ENCODE peak calls at places on chromosomes 4 and X, in ten cellular contexts. Z, T, P, B, K, V, W, S, Q and C are unnamed samples.

GRCh38 chrX:110042521-110042920 is 39.6 kb downstream of the TMEM164 start:
- DNase-seq in Z (no peak), T (no peak), P (no peak), B (no peak), K (no peak), V (no peak), W (no peak), S (no peak), Q (no peak), C (no peak)

GRCh38 chr4:38230821-38231583 is 270.8 kb downstream of the PTTG2 start:
- DNase-seq in Z (no peak), T (no peak), P (no peak), B (no peak), K (no peak), V (no peak), W (no peak), S (no peak), Q (no peak), C (no peak)

GRCh38 chr4:6548201-6548881 is 26.6 kb upstream of the MAN2B2 start:
- DNase-seq in Z (peak), T (no peak), P (peak), B (no peak), K (no peak), V (no peak), W (no peak), S (no peak), Q (no peak), C (no peak)

GRCh38 chr4:56958111-56958517 is 19.3 kb downstream of the NOA1 start:
- DNase-seq in Z (no peak), T (no peak), P (no peak), B (no peak), K (no peak), V (peak), W (peak), S (peak), Q (no peak), C (no peak)

GRCh38 chrX:35006361-35006760 is 63.8 kb downstream of the FAM47B start:
- DNase-seq in Z (no peak), T (no peak), P (no peak), B (no peak), K (no peak), V (no peak), W (no peak), S (no peak), Q (no peak), C (no peak)

GRCh38 chr4:106869551-106869950 is 166.6 kb downstream of the DKK2 start:
- DNase-seq in Z (no peak), T (no peak), P (no peak), B (no peak), K (no peak), V (no peak), W (no peak), S (no peak), Q (no peak), C (no peak)

GRCh38 chr4:825063-825968 is 613 bp downstream of the CPLX1 start:
- DNase-seq in Z (no peak), T (peak), P (no peak), B (peak), K (no peak), V (no peak), W (peak), S (no peak), Q (no peak), C (no peak)

GRCh38 chr4:26178874-26179273 is 141.9 kb upstream of the RBPJ start:
- DNase-seq in Z (no peak), T (no peak), P (no peak), B (no peak), K (no peak), V (no peak), W (no peak), S (no peak), Q (no peak), C (no peak)

GRCh38 chr4:1628892-1629703 is 55.0 kb downstream of the FAM53A start:
- DNase-seq in Z (peak), T (peak), P (peak), B (peak), K (no peak), V (peak), W (peak), S (peak), Q (peak), C (peak)

GRCh38 chrX:154505726-154506125 is 10.3 kb downstream of the FAM3A start:
- DNase-seq in Z (no peak), T (no peak), P (no peak), B (no peak), K (no peak), V (no peak), W (no peak), S (no peak), Q (no peak), C (no peak)

GRCh38 chr4:126533176-126533575 is 1099.6 kb upstream of the INTU start:
- DNase-seq in Z (no peak), T (no peak), P (no peak), B (no peak), K (no peak), V (no peak), W (no peak), S (no peak), Q (no peak), C (no peak)

GRCh38 chrX:84865113-84865512 is 138.6 kb upstream of the APOOL start:
- DNase-seq in Z (no peak), T (no peak), P (no peak), B (no peak), K (no peak), V (no peak), W (no peak), S (no peak), Q (no peak), C (no peak)

GRCh38 chrX:19705196-19705769 is 182.1 kb downstream of the SH3KBP1 start:
- DNase-seq in Z (no peak), T (no peak), P (no peak), B (no peak), K (no peak), V (no peak), W (no peak), S (no peak), Q (no peak), C (no peak)

GRCh38 chr4:65139998-65140397 is 530.3 kb downstream of the EPHA5 start:
- DNase-seq in Z (no peak), T (no peak), P (no peak), B (no peak), K (no peak), V (no peak), W (no peak), S (no peak), Q (no peak), C (no peak)

GRCh38 chr4:150461957-150462356 is 120.0 kb upstream of the MAB21L2 start:
- DNase-seq in Z (no peak), T (no peak), P (no peak), B (no peak), K (no peak), V (no peak), W (no peak), S (no peak), Q (no peak), C (no peak)

GRCh38 chr4:41465135-41465761 is 72.7 kb upstream of the LIMCH1 start:
- DNase-seq in Z (no peak), T (no peak), P (no peak), B (no peak), K (no peak), V (no peak), W (no peak), S (no peak), Q (no peak), C (no peak)

GRCh38 chr4:76003620-76004019 is 3.7 kb downstream of the CXCL9 start:
- DNase-seq in Z (no peak), T (no peak), P (no peak), B (no peak), K (no peak), V (no peak), W (no peak), S (no peak), Q (no peak), C (no peak)

GRCh38 chr4:127261476-127261875 is 371.3 kb upstream of the INTU start:
- DNase-seq in Z (no peak), T (no peak), P (no peak), B (no peak), K (no peak), V (no peak), W (no peak), S (no peak), Q (no peak), C (no peak)

GRCh38 chrX:56978172-56978571 is 17.2 kb downstream of the SPIN3 start:
- DNase-seq in Z (peak), T (no peak), P (peak), B (no peak), K (no peak), V (no peak), W (no peak), S (no peak), Q (no peak), C (peak)

GRCh38 chr4:112279882-112280315 is 5.8 kb downstream of the TIFA start:
- DNase-seq in Z (no peak), T (no peak), P (no peak), B (no peak), K (no peak), V (no peak), W (no peak), S (no peak), Q (no peak), C (no peak)

GRCh38 chrX:125378205-125378604 is 58.5 kb downstream of the TEX13C start:
- DNase-seq in Z (no peak), T (no peak), P (no peak), B (no peak), K (no peak), V (no peak), W (no peak), S (no peak), Q (no peak), C (no peak)

GRCh38 chr4:138927065-138927464 is 88.5 kb upstream of the NOCT start:
- DNase-seq in Z (no peak), T (no peak), P (no peak), B (no peak), K (no peak), V (no peak), W (no peak), S (no peak), Q (no peak), C (no peak)

GRCh38 chr4:113878718-113879117 is 100.7 kb downstream of the ARSJ start:
- DNase-seq in Z (peak), T (no peak), P (peak), B (no peak), K (no peak), V (no peak), W (no peak), S (no peak), Q (no peak), C (no peak)

GRCh38 chrX:50200907-50201306 is at the start of gene AKAP4:
- DNase-seq in Z (no peak), T (no peak), P (no peak), B (no peak), K (no peak), V (no peak), W (no peak), S (no peak), Q (no peak), C (no peak)

GRCh38 chrX:14718403-14718802 is 154.5 kb downstream of the FANCB start:
- DNase-seq in Z (no peak), T (no peak), P (no peak), B (no peak), K (no peak), V (no peak), W (no peak), S (no peak), Q (no peak), C (no peak)

GRCh38 chrX:107716816-107717700 is 58.5 kb downstream of the TSC22D3 start:
- DNase-seq in Z (peak), T (peak), P (peak), B (peak), K (peak), V (peak), W (peak), S (peak), Q (no peak), C (peak)

GRCh38 chr4:36386691-36387090 is 105.3 kb downstream of the DTHD1 start:
- DNase-seq in Z (no peak), T (no peak), P (no peak), B (no peak), K (no peak), V (no peak), W (no peak), S (no peak), Q (no peak), C (no peak)

GRCh38 chr4:180790471-180790870 is 1452.7 kb upstream of the TENM3 start:
- DNase-seq in Z (no peak), T (no peak), P (no peak), B (no peak), K (no peak), V (no peak), W (no peak), S (no peak), Q (no peak), C (no peak)

GRCh38 chr4:3415471-3416141 is 26.2 kb upstream of the HGFAC start:
- DNase-seq in Z (no peak), T (no peak), P (peak), B (no peak), K (no peak), V (peak), W (no peak), S (peak), Q (peak), C (no peak)

GRCh38 chr4:70365479-70365878 is 4.9 kb downstream of the SMR3A start:
- DNase-seq in Z (no peak), T (no peak), P (no peak), B (no peak), K (no peak), V (no peak), W (no peak), S (no peak), Q (no peak), C (no peak)

GRCh38 chr4:75429208-75429607 is 85.0 kb downstream of the RCHY1 start:
- DNase-seq in Z (no peak), T (no peak), P (no peak), B (no peak), K (peak), V (no peak), W (no peak), S (no peak), Q (no peak), C (no peak)

GRCh38 chr4:186554485-186554884 is 882 bp downstream of the MTNR1A start:
- DNase-seq in Z (peak), T (no peak), P (peak), B (no peak), K (no peak), V (no peak), W (no peak), S (no peak), Q (no peak), C (no peak)

GRCh38 chr4:51825341-51825740 is 17.6 kb upstream of the DCUN1D4 start:
- DNase-seq in Z (no peak), T (no peak), P (no peak), B (no peak), K (no peak), V (no peak), W (no peak), S (no peak), Q (no peak), C (no peak)

GRCh38 chr4:157832596-157832995 is 340.2 kb downstream of the GASK1B start:
- DNase-seq in Z (no peak), T (no peak), P (no peak), B (no peak), K (no peak), V (no peak), W (no peak), S (no peak), Q (no peak), C (no peak)

GRCh38 chr4:173835863-173836262 is 305.8 kb upstream of the HAND2 start:
- DNase-seq in Z (no peak), T (no peak), P (peak), B (no peak), K (no peak), V (no peak), W (no peak), S (no peak), Q (no peak), C (no peak)

DNA sequence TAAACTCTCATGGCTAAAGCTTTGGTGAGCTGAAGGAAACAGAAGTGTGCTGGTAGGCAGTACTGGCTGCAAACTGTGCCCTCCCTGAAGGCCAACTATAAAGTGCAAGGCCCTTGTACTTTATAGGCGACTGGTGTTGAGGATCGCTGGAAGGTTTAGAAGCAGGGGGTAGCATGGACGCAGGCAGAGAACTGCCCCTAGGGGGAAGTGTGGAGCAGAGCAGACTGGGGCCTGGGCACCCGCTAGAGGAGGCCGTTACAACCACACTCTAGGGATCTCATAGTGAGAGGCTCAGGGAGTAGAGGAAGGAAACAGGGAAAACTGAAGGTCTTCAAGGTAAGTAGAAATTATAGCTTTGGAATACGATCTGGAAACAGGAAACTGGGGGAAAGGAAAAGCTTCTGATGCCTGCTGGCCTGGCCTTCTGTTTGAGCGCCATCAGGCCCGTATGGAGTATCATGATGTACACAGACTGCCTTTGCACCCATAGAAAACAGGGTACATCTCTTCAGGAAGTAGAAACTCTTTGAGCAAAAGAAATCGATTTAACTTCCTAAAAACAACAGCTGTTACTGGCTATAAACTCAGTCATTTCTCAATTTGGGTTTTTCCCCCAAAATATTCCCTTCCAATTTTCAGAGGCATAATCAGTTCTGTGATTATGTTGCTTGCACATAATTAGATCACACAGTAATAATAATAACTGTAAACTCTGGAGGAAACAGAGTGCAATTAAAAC is 23.9 kb upstream of the TMSB4X start:
- DNase-seq in Z (peak), T (peak), P (peak), B (no peak), K (no peak), V (no peak), W (no peak), S (no peak), Q (no peak), C (no peak)
- TF ChIP-seq CTCF in Z (peak), T (peak), P (peak), B (no peak), K (peak), V (peak), W (no peak), S (peak), Q (peak), C (peak)

GRCh38 chrX:105552395-105552794 is 269.9 kb upstream of the NRK start:
- DNase-seq in Z (no peak), T (no peak), P (no peak), B (no peak), K (no peak), V (no peak), W (no peak), S (no peak), Q (no peak), C (no peak)
- TF ChIP-seq CTCF in Z (no peak), T (no peak), P (no peak), B (no peak), K (no peak), V (no peak), W (no peak), S (no peak), Q (no peak), C (no peak)

GRCh38 chr4:94334519-94334918 is 8.1 kb downstream of the HPGDS start:
- DNase-seq in Z (no peak), T (no peak), P (no peak), B (no peak), K (no peak), V (no peak), W (no peak), S (no peak), Q (no peak), C (no peak)
- TF ChIP-seq CTCF in Z (no peak), T (no peak), P (no peak), B (no peak), K (no peak), V (no peak), W (no peak), S (no peak), Q (no peak), C (no peak)

GRCh38 chr4:124199755-124200154 is 512.8 kb downstream of the ANKRD50 start:
- DNase-seq in Z (no peak), T (no peak), P (no peak), B (no peak), K (no peak), V (no peak), W (no peak), S (no peak), Q (no peak), C (no peak)

GRCh38 chr4:124206779-124207605 is 505.5 kb downstream of the ANKRD50 start:
- DNase-seq in Z (no peak), T (no peak), P (no peak), B (no peak), K (no peak), V (no peak), W (no peak), S (no peak), Q (no peak), C (no peak)

GRCh38 chr4:124199185-124199584 is 513.3 kb downstream of the ANKRD50 start:
- DNase-seq in Z (no peak), T (no peak), P (no peak), B (no peak), K (no peak), V (no peak), W (no peak), S (no peak), Q (no peak), C (no peak)

GRCh38 chr4:124203613-124204284 is 508.8 kb downstream of the ANKRD50 start:
- DNase-seq in Z (no peak), T (no peak), P (no peak), B (no peak), K (no peak), V (no peak), W (no peak), S (no peak), Q (no peak), C (no peak)

DNA sequence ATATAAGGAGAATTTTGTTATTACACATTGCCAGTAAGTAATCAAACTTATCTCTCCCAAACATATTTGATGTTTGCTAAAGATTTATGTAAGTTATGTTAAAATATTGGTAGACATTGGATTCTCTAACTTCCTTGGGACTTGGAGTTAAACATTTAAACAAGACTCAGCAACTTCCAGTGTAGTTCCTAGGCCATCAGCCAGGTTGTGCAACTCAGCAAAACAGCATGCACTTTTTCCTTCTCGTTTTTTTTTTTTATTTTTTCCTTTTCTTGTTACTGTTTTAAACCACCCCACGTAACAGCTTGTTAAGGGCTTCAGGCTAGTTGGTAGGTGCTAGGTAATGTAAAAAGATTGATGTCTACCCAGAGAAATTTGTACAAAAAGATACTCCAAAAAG is 510.4 kb downstream of the ANKRD50 start:
- DNase-seq in Z (no peak), T (no peak), P (no peak), B (no peak), K (no peak), V (no peak), W (peak), S (no peak), Q (no peak), C (no peak)
- TF ChIP-seq CTCF in Z (no peak), T (no peak), P (no peak), B (no peak), K (no peak), V (peak), W (no peak), S (no peak), Q (no peak), C (no peak)

GRCh38 chrX:155819966-155820491 is 61.1 kb upstream of the VAMP7 start:
- DNase-seq in Z (peak), T (no peak), P (peak), B (no peak), K (peak), V (no peak), W (peak), S (no peak), Q (no peak), C (peak)
- TF ChIP-seq CTCF in Z (peak), T (peak), P (peak), B (no peak), K (peak), V (peak), W (peak), S (peak), Q (peak), C (peak)